ENCODE peak calls at places on chromosomes 3 and 15, in nine cellular contexts. R is putamen, J is HTR-8/SVneo, O is HT1080, C is H9, I is GM23338, W is posterior cingulate gyrus, H is nephron progenitor cell, P is NB4. V is an unnamed sample.

GRCh38 chr3:119294889-119295769 is 946 bp downstream of the ARHGAP31 start:
- DNase-seq in J (peak; percentile 32), W (no peak), O (peak; percentile 67), H (peak; percentile 43), C (peak; percentile 57), R (no peak), I (peak; percentile 74), P (peak; percentile 61), V (peak; percentile 46)

GRCh38 chr3:187913617-187914033 is 168.4 kb upstream of the BCL6 start:
- DNase-seq in I (no peak), P (no peak), J (no peak), C (no peak), H (no peak), W (no peak), R (no peak), O (peak; percentile 49), V (no peak)

GRCh38 chr3:97831140-97831539 is 9.3 kb downstream of the CRYBG3 start:
- DNase-seq in J (no peak), O (no peak), C (no peak), P (no peak), R (no peak), I (no peak), W (no peak), H (no peak), V (no peak)

GRCh38 chr3:13495921-13496723 is 16.0 kb downstream of the HDAC11 start:
- DNase-seq in I (peak; percentile 91), O (peak; percentile 61), J (peak; percentile 76), H (peak; percentile 81), C (peak; percentile 84), P (peak; percentile 75), W (peak; percentile 80), R (peak; percentile 89), V (peak; percentile 91)

GRCh38 chr3:50245831-50246516 is 10.0 kb downstream of the GNAI2 start:
- DNase-seq in P (peak; percentile 94), R (peak; percentile 85), C (peak; percentile 98), J (peak; percentile 82), W (peak; percentile 86), H (peak; percentile 99), I (peak; percentile 98), O (no peak), V (peak; percentile 96)

GRCh38 chr3:72398781-72399180 is 449.5 kb downstream of the SHQ1 start:
- DNase-seq in O (no peak), W (no peak), H (no peak), C (no peak), R (no peak), J (no peak), P (no peak), I (no peak), V (no peak)

GRCh38 chr15:93049914-93050534 is 39.0 kb downstream of the RGMA start:
- DNase-seq in I (no peak), C (no peak), W (no peak), O (no peak), R (no peak), P (no peak), H (no peak), J (no peak), V (no peak)

GRCh38 chr3:55189359-55189801 is 261.5 kb upstream of the LRTM1 start:
- DNase-seq in O (peak; percentile 90), H (no peak), J (peak; percentile 60), R (no peak), W (no peak), P (no peak), I (peak; percentile 48), C (peak; percentile 56), V (no peak)

GRCh38 chr3:105827959-105828358 is 40.9 kb downstream of the CBLB start:
- DNase-seq in H (no peak), R (no peak), J (peak; percentile 51), O (peak; percentile 94), I (peak; percentile 54), W (no peak), P (peak; percentile 22), C (peak; percentile 41), V (no peak)

GRCh38 chr3:55857635-55858034 is 370.5 kb upstream of the WNT5A start:
- DNase-seq in W (no peak), P (no peak), J (no peak), I (no peak), R (no peak), C (no peak), O (no peak), H (no peak), V (no peak)

V was measured in neural progenitor cell.